ENCODE peak calls at places on chromosomes 2 and 18, in eight cellular contexts. C, Z, Y, T, E, W, R and U are unnamed samples. For H3K4me1, the result is how much of the 10 kb centered on the place peaks cover.

GRCh38 chr2:212863185-212863588 is 288.2 kb downstream of the IKZF2 start:
- DNase-seq in C (peak), Z (peak), Y (no peak), T (no peak), E (peak), W (peak), R (peak), U (peak)

GRCh38 chr2:78676921-78677696 is 348.4 kb upstream of the REG3G start:
- DNase-seq in C (no peak), Z (no peak), Y (no peak), T (no peak), E (no peak), W (no peak), R (peak), U (no peak)

GRCh38 chr2:230825354-230825753 is 39.4 kb upstream of the ITM2C start:
- DNase-seq in C (no peak), Z (no peak), Y (no peak), T (no peak), E (no peak), W (no peak), R (no peak), U (no peak)

GRCh38 chr2:223641062-223641461 is 38.9 kb upstream of the SCG2 start:
- DNase-seq in C (no peak), Z (no peak), Y (no peak), T (no peak), E (no peak), W (no peak), R (no peak), U (no peak)

GRCh38 chr2:168156661-168157060 is 90.7 kb downstream of the STK39 start:
- DNase-seq in C (peak), Z (peak), Y (no peak), T (no peak), E (no peak), W (no peak), R (no peak), U (peak)

GRCh38 chr2:201648-202433 is 62.0 kb downstream of the SH3YL1 start:
- DNase-seq in C (no peak), Z (no peak), Y (no peak), T (no peak), E (no peak), W (no peak), R (no peak), U (no peak)

GRCh38 chr2:203688798-203689197 is 17.6 kb upstream of the CD28 start:
- DNase-seq in C (peak), Z (no peak), Y (no peak), T (peak), E (peak), W (peak), R (peak), U (no peak)

GRCh38 chr2:3041841-3042600 is 335.6 kb downstream of the EIPR1 start:
- DNase-seq in C (no peak), Z (no peak), Y (no peak), T (peak), E (no peak), W (no peak), R (no peak), U (no peak)

GRCh38 chr2:147416099-147416498 is 428.7 kb upstream of the ACVR2A start:
- DNase-seq in C (peak), Z (no peak), Y (no peak), T (no peak), E (no peak), W (no peak), R (no peak), U (no peak)

GRCh38 chr2:120803764-120804335 is 68.2 kb downstream of the GLI2 start:
- DNase-seq in C (peak), Z (no peak), Y (no peak), T (no peak), E (no peak), W (no peak), R (no peak), U (no peak)

GRCh38 chr2:19837235-19837766 is 64.5 kb downstream of the TTC32 start:
- DNase-seq in C (no peak), Z (no peak), Y (no peak), T (no peak), E (no peak), W (no peak), R (no peak), U (no peak)

GRCh38 chr2:190425221-190425866 is 17.2 kb downstream of the MFSD6 start:
- DNase-seq in C (no peak), Z (no peak), Y (no peak), T (no peak), E (no peak), W (no peak), R (no peak), U (no peak)

GRCh38 chr2:222318026-222318711 is 19.4 kb upstream of the PAX3 start:
- DNase-seq in C (peak), Z (peak), Y (no peak), T (peak), E (no peak), W (no peak), R (peak), U (peak)

GRCh38 chr2:228599297-228599696 is 417.8 kb upstream of the SPHKAP start:
- DNase-seq in C (no peak), Z (peak), Y (no peak), T (no peak), E (no peak), W (no peak), R (no peak), U (no peak)

GRCh38 chr2:113986886-113987285 is 97.0 kb downstream of the ACTR3 start:
- DNase-seq in C (no peak), Z (no peak), Y (no peak), T (no peak), E (no peak), W (no peak), R (no peak), U (no peak)

GRCh38 chr2:59889305-59889704 is 664.1 kb downstream of the BCL11A start:
- DNase-seq in C (no peak), Z (no peak), Y (no peak), T (no peak), E (no peak), W (no peak), R (no peak), U (no peak)

GRCh38 chr18:56869189-56869777 is 218.1 kb downstream of the WDR7 start:
- DNase-seq in C (peak), Z (no peak), Y (no peak), T (no peak), E (no peak), W (peak), R (peak), U (peak)

GRCh38 chr2:105325389-105325963 is 4.1 kb downstream of the TGFBRAP1 start:
- DNase-seq in C (no peak), Z (no peak), Y (no peak), T (no peak), E (no peak), W (no peak), R (peak), U (no peak)

DNA sequence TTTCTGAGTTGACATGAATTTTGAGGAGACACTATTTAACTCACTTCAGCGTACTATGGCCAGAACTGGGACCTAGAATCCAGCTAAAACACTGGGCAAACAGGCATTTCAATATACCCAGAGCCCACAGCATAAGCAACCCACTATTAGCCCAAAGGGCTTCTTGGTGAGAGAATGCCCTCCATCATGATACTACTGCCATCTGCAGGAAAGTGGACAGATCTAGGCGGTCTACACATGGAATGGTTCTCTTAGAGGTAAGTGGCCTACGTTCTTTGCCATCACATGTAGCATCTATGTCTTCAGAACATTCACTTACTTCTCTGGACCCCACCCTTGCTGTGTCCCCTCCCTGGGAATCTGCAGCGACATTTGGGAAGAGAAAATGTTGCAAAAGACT is 181.3 kb upstream of the LINC00305 start:
- DNase-seq in C (no peak), Z (no peak), Y (no peak), T (no peak), E (no peak), W (no peak), R (peak), U (no peak)
- TF ChIP-seq CTCF in C (no peak), Z (no peak), Y (no peak), T (no peak), E (no peak), W (peak), R (peak), U (no peak)

GRCh38 chr18:49279041-49279440 is 181.4 kb downstream of the DYM start:
- DNase-seq in C (no peak), Z (no peak), Y (no peak), T (no peak), E (no peak), W (no peak), R (no peak), U (no peak)
- H3K4me3 ChIP-seq in C (no peak), Z (no peak), Y (no peak), T (no peak), E (no peak), W (no peak), R (no peak), U (no peak)

GRCh38 chr18:46167971-46168370 is 63.8 kb downstream of the HAUS1 start:
- DNase-seq in C (no peak), Z (peak), Y (no peak), T (no peak), E (peak), W (peak), R (peak), U (peak)
- H3K4me1 ChIP-seq in C (under half), Z (under half), Y (under half), T (under half), E (under half), W (under half), R (under half), U (under half)

DNA sequence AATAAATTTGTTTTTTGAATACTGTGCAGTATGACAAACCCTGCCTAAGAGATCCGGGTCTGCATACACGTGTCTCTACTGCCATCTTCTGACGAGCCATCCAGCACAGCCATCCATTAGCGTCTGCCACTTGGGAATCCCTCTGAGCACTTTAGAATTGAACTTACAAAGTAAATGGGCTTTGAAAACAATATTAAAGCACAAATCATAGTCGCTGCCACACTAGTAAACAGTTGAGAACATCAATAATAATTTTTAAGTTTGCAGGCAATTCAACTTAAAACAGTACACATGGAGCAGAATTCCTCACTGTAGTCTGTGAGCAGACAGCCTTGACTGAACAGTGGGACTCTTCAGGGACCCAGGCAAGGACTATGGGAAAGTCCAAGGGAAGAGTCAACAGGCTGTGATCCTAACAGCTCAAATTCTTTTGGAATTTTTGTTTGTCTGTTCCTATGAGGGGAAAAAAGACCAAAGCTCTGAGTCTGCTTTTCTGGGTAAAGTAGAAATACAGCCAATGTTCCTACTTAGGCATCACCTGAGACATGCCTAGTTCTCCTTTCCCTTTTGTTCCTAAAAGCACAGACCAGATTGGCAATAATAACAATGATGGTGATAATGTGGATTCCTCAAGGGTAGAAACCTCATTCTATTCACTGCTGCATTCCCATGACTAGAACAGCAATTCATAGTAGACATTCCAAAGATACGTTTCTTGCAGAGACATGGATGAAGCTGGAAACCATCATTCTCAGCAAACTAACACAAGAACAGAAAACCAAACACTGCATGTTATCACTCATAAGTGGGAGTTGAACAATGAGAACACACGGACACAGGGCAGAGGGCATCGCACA is 92.9 kb downstream of the MREG start:
- DNase-seq in C (peak), Z (peak), Y (peak), T (peak), E (peak), W (no peak), R (peak), U (no peak)
- TF ChIP-seq CTCF in C (peak), Z (peak), Y (peak), T (peak), E (peak), W (peak), R (peak), U (peak)

GRCh38 chr2:23700627-23701026 is 226.3 kb downstream of the ATAD2B start:
- DNase-seq in C (no peak), Z (no peak), Y (peak), T (no peak), E (no peak), W (no peak), R (no peak), U (no peak)

GRCh38 chr2:23698116-23698732 is 228.7 kb downstream of the ATAD2B start:
- DNase-seq in C (no peak), Z (no peak), Y (peak), T (no peak), E (no peak), W (no peak), R (no peak), U (no peak)

GRCh38 chr2:23697676-23698075 is 229.2 kb downstream of the ATAD2B start:
- DNase-seq in C (no peak), Z (no peak), Y (no peak), T (no peak), E (no peak), W (no peak), R (no peak), U (no peak)

GRCh38 chr2:23698733-23699391 is 228.1 kb downstream of the ATAD2B start:
- DNase-seq in C (no peak), Z (no peak), Y (peak), T (peak), E (no peak), W (no peak), R (peak), U (peak)

GRCh38 chr2:23699526-23699925 is 227.4 kb downstream of the ATAD2B start:
- DNase-seq in C (no peak), Z (no peak), Y (peak), T (peak), E (no peak), W (no peak), R (no peak), U (no peak)
- H3K4me3 ChIP-seq in C (no peak), Z (no peak), Y (no peak), T (no peak), E (no peak), W (no peak), R (no peak), U (no peak)

GRCh38 chr2:234974501-234975385 is 22.9 kb downstream of the SH3BP4 start:
- DNase-seq in C (no peak), Z (no peak), Y (no peak), T (peak), E (no peak), W (no peak), R (no peak), U (no peak)

GRCh38 chr2:234970467-234970866 is 18.6 kb downstream of the SH3BP4 start:
- DNase-seq in C (peak), Z (no peak), Y (no peak), T (no peak), E (no peak), W (no peak), R (no peak), U (no peak)

GRCh38 chr2:234975611-234976010 is 23.8 kb downstream of the SH3BP4 start:
- DNase-seq in C (no peak), Z (no peak), Y (no peak), T (peak), E (no peak), W (no peak), R (no peak), U (no peak)

GRCh38 chr2:234971494-234971893 is 19.7 kb downstream of the SH3BP4 start:
- DNase-seq in C (no peak), Z (no peak), Y (no peak), T (no peak), E (no peak), W (no peak), R (no peak), U (no peak)

GRCh38 chr2:234973008-234973407 is 21.2 kb downstream of the SH3BP4 start:
- DNase-seq in C (no peak), Z (no peak), Y (no peak), T (no peak), E (no peak), W (no peak), R (no peak), U (no peak)
- H3K4me1 ChIP-seq in C (under half), Z (under half), Y (under half), T (under half), E (under half), W (under half), R (under half), U (under half)

DNA sequence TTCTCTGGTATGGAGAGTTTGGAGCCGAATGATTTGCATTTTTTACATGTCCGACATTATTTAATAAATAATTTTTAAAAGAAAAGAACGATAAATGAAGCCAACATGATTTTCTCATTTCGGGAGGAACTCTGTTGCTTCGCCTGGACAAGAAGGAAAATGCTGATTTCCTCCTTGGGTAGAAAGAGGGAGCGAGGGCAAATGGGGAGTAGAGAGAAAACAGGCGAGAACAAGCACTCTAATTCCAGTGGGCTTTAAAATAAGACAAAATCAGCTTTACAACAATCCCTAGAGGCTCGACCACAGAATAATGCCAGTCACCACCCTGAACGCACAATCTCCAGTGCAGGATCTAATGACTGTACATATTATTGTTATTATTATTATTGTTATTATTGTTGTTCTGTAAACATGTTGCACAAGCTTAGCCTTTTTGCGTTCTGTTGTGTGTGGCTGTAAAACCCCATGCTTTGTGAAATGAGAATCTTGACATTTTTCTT is 3.7 kb downstream of the DLX1 start:
- DNase-seq in C (no peak), Z (no peak), Y (no peak), T (no peak), E (no peak), W (no peak), R (no peak), U (no peak)
- TF ChIP-seq CTCF in C (no peak), Z (no peak), Y (no peak), T (no peak), E (no peak), W (no peak), R (no peak), U (no peak)

DNA sequence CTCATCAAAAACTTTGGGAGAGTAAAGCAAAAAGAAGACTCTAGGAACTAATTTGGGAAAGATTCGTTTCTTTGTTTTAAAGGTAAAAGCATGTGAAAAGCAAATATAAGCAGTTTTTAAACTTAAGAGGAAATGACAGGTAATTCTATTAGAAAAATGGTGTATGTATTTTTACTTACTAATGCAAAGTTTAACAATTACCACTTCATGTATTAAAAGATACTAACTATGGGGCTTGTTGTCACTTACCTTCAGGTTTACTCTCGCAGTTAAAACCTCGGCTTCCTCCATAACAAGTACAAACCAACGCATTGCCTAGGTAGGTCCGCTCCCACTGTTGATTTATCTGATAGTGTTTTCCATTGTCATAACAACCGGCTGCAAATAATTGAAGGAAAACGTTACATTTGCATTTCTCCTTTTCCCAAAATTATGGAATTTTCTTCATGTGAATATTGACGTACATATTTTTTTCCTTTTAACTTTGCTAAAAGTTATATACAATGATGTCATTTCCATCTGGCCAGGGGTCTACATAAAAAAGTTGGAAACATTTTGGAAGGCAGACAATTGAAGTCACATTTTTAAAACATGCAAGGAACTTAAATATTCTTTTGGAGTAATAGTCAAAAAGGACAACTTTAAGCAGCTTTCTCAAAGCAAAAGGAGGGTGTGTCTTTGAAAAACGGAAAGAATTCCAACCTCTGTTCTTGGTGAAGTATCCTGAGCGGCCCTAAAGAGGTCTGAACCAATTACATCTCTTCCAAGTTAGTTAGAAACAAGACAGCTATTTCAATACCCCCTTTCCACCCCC is 1.2 kb downstream of the FN1 start:
- DNase-seq in C (no peak), Z (no peak), Y (no peak), T (no peak), E (no peak), W (no peak), R (peak), U (no peak)
- H3K4me3 ChIP-seq in C (peak), Z (peak), Y (peak), T (peak), E (peak), W (no peak), R (peak), U (no peak)

GRCh38 chr2:98501223-98501622 is 56.6 kb downstream of the INPP4A start:
- DNase-seq in C (no peak), Z (no peak), Y (peak), T (no peak), E (no peak), W (no peak), R (no peak), U (no peak)
- H3K4me1 ChIP-seq in C (under half), Z (under half), Y (half or more), T (under half), E (under half), W (under half), R (under half), U (under half)

GRCh38 chr2:8002765-8003393 is 679.0 kb upstream of the ID2 start:
- DNase-seq in C (no peak), Z (no peak), Y (no peak), T (no peak), E (no peak), W (peak), R (no peak), U (no peak)

GRCh38 chr2:7999683-8000476 is 682.0 kb upstream of the ID2 start:
- DNase-seq in C (peak), Z (no peak), Y (no peak), T (no peak), E (no peak), W (no peak), R (peak), U (no peak)

GRCh38 chr2:8003462-8004075 is 678.3 kb upstream of the ID2 start:
- DNase-seq in C (no peak), Z (no peak), Y (peak), T (peak), E (no peak), W (no peak), R (no peak), U (peak)

GRCh38 chr2:8004250-8004681 is 677.6 kb upstream of the ID2 start:
- DNase-seq in C (peak), Z (peak), Y (peak), T (no peak), E (no peak), W (no peak), R (no peak), U (no peak)

GRCh38 chr2:8000861-8001260 is 681.0 kb upstream of the ID2 start:
- DNase-seq in C (no peak), Z (no peak), Y (no peak), T (no peak), E (no peak), W (no peak), R (no peak), U (peak)
- TF ChIP-seq CTCF in C (no peak), Z (no peak), Y (no peak), T (no peak), E (peak), W (peak), R (peak), U (no peak)